ENCODE peak calls at places on chromosomes 7 and 10, in ten cellular contexts. F is DND-41, J is fibroblast of lung, N is uterus, O is PC-3, Y is right atrium auricular region, U is adrenal gland, B is cardiac muscle cell, L is heart right ventricle, G is psoas muscle. P is an unnamed sample.
A peak's percentile ranks its signal among the peaks of the same experiment; 100 is the strongest.

GRCh38 chr10:48609441-48609840 is 4.6 kb upstream of the ARHGAP22 start:
- DNase-seq in F (no peak), J (no peak), N (no peak), O (no peak), Y (no peak), U (no peak), B (no peak), L (no peak), G (no peak), P (no peak)

GRCh38 chr7:109696723-109697122 is 1127.0 kb downstream of the DNAJB9 start:
- DNase-seq in F (no peak), J (no peak), N (no peak), O (peak; percentile 6), Y (no peak), U (no peak), B (no peak), L (no peak), G (no peak), P (no peak)

GRCh38 chr7:132930881-132931280 is 151.0 kb downstream of the CHCHD3 start:
- DNase-seq in F (no peak), J (peak; percentile 24), N (no peak), O (peak; percentile 17), Y (no peak), U (no peak), B (peak; percentile 8), L (no peak), G (no peak), P (no peak)

GRCh38 chr10:75276029-75276872 is 40.5 kb upstream of the COMTD1 start:
- DNase-seq in F (no peak), J (no peak), N (no peak), O (no peak), Y (no peak), U (no peak), B (no peak), L (peak; percentile 30), G (no peak), P (no peak)

GRCh38 chr7:135558337-135558767 is 635 bp downstream of the NUP205 start:
- DNase-seq in F (peak; percentile 78), J (peak; percentile 56), N (peak; percentile 33), O (peak; percentile 75), Y (peak; percentile 71), U (peak; percentile 50), B (peak; percentile 65), L (peak; percentile 23), G (peak; percentile 43), P (peak; percentile 34)

GRCh38 chr10:31961264-31961663 is 32.6 kb upstream of the ARHGAP12 start:
- DNase-seq in F (peak; percentile 20), J (no peak), N (no peak), O (peak; percentile 49), Y (no peak), U (no peak), B (no peak), L (no peak), G (no peak), P (no peak)

GRCh38 chr7:50671397-50671796 is 106.2 kb upstream of the DDC start:
- DNase-seq in F (no peak), J (no peak), N (no peak), O (no peak), Y (no peak), U (no peak), B (no peak), L (no peak), G (no peak), P (no peak)

GRCh38 chr7:94400643-94401042 is 5.9 kb downstream of the COL1A2 start:
- DNase-seq in F (no peak), J (no peak), N (no peak), O (peak; percentile 51), Y (no peak), U (no peak), B (no peak), L (no peak), G (no peak), P (no peak)

GRCh38 chr10:132292972-132293415 is 14.8 kb downstream of the STK32C start:
- DNase-seq in F (no peak), J (no peak), N (no peak), O (no peak), Y (no peak), U (no peak), B (no peak), L (no peak), G (peak; percentile 17), P (no peak)

DNA sequence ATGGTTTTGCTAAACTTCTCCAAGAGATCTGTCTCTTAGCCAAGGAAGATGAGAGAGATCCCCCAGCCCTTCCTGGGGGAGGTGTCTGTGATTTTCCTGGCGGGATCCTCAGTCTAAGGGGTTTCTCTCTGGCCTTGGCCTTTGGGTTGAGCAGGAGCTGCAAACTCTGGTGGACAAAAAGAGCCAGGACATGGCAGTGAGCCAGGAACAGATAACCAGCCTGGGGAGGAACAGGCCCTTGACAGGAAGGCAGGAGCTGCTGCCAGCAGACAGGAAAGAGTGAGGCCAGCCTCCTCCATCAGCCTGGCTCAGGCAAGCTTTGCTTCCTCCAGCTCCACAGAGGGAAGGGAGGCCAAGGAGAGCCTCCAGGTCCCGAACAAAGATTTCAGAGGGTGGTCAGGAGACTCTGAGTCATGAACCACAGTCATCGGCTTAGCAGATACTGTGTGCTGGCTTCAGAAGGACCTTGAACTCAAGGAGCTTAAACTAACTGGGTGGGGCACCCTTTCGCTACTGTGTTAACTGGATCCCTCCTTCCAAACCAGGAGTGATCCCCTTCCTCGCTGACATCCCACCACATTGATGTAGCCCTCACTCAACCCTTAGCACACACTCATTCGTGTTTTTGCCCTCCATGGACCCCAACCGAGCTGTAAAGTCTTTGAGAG is 34.7 kb downstream of the DDIT4 start:
- DNase-seq in F (peak; percentile 49), J (peak; percentile 92), N (peak; percentile 66), O (peak; percentile 65), Y (peak; percentile 83), U (peak; percentile 86), B (peak; percentile 64), L (peak; percentile 67), G (peak; percentile 59), P (no peak)
- TF ChIP-seq CTCF in F (no peak), J (no peak), N (no peak), O (no peak), Y (no peak), U (peak; percentile 25), B (no peak), L (peak; percentile 6), G (no peak), P (no peak)

GRCh38 chr10:15784237-15784636 is 64.5 kb upstream of the ITGA8 start:
- DNase-seq in F (no peak), J (no peak), N (no peak), O (peak; percentile 35), Y (no peak), U (no peak), B (no peak), L (no peak), G (no peak), P (no peak)
- H3K4me1 ChIP-seq in F (no peaks in the 10 kb centered on the region), J (no peaks in the 10 kb centered on the region), N (peaks cover 4% of the 10 kb centered on the region), O (peaks cover 27% of the 10 kb centered on the region), Y (no peaks in the 10 kb centered on the region), U (no peaks in the 10 kb centered on the region), B (no peaks in the 10 kb centered on the region), L (peaks cover 10% of the 10 kb centered on the region), G (peaks cover 5% of the 10 kb centered on the region), P (peaks cover 13% of the 10 kb centered on the region)

DNA sequence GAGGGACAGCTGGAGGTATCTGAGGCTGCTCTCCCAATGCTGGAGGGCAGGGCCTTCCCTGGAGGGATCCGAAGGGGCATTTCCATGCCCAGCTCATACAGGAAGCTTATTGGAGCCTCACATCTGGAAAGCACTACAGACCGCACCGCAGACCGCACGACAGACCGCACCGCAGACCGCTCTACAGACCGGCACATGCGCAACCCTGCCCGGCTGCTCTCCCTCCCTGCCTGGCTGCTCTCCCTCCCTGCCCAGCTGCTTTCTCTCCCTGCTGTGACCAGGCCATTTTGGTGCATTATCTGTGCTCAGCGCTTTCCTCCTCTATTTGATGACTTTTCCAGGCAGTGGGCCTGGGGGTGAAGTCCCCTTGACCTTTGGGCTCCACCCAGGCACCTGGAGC is 39.6 kb upstream of the EN2 start:
- DNase-seq in F (no peak), J (no peak), N (no peak), O (no peak), Y (no peak), U (no peak), B (no peak), L (no peak), G (no peak), P (no peak)
- H3K27me3 ChIP-seq in F (peaks cover 4% of the 10 kb centered on the region), J (no peaks in the 10 kb centered on the region), N (no peaks in the 10 kb centered on the region), O (peaks cover 64% of the 10 kb centered on the region), Y (no peaks in the 10 kb centered on the region), U (no peaks in the 10 kb centered on the region), B (peaks cover 51% of the 10 kb centered on the region), L (peaks cover 52% of the 10 kb centered on the region), G (peaks cover 32% of the 10 kb centered on the region), P (peaks cover 80% of the 10 kb centered on the region)

GRCh38 chr10:102394079-102394800 is 1.3 kb upstream of the NFKB2 start:
- DNase-seq in F (peak; percentile 90), J (peak; percentile 90), N (peak; percentile 92), O (peak; percentile 87), Y (peak; percentile 97), U (peak; percentile 96), B (peak; percentile 96), L (peak; percentile 95), G (peak; percentile 95), P (peak; percentile 95)
- TF ChIP-seq CTCF in F (peak; percentile 0), J (no peak), N (peak; percentile 99), O (peak; percentile 7), Y (peak; percentile 51), U (peak; percentile 97), B (no peak), L (no peak), G (no peak), P (peak; percentile 46)

GRCh38 chr10:103202319-103202718 is 9.2 kb upstream of the NT5C2 start:
- DNase-seq in F (no peak), J (no peak), N (no peak), O (no peak), Y (no peak), U (no peak), B (no peak), L (no peak), G (no peak), P (no peak)

GRCh38 chr10:103197177-103197576 is 4.1 kb upstream of the NT5C2 start:
- DNase-seq in F (no peak), J (peak; percentile 57), N (no peak), O (peak; percentile 37), Y (peak; percentile 72), U (peak; percentile 85), B (no peak), L (peak; percentile 29), G (peak; percentile 53), P (peak; percentile 41)

GRCh38 chr10:103197891-103198290 is 4.8 kb upstream of the NT5C2 start:
- DNase-seq in F (no peak), J (no peak), N (no peak), O (no peak), Y (no peak), U (no peak), B (no peak), L (no peak), G (no peak), P (no peak)

GRCh38 chr10:103199498-103199897 is 6.4 kb upstream of the NT5C2 start:
- DNase-seq in F (no peak), J (no peak), N (no peak), O (no peak), Y (no peak), U (no peak), B (no peak), L (no peak), G (no peak), P (no peak)

DNA sequence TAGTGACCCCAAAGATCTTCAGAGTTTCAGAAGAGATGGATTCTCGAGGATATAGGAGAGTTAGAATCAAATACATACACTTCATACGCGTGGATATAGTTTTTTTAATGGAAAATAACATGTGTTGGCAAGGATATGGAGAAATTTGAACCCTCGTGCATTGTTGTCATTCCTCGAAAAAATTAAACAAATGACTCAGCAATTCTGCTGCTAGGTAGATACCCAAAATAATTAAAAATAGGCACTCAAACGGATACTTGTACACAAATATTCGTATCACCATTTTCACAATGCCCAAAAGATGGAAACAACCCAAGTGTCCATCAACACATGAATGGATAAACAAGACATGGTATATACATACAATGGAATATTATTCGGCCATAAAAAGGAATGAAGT is 5.6 kb upstream of the NT5C2 start:
- DNase-seq in F (no peak), J (no peak), N (no peak), O (peak; percentile 2), Y (no peak), U (no peak), B (no peak), L (no peak), G (no peak), P (no peak)
- H3K4me1 ChIP-seq in F (peaks cover 3% of the 10 kb centered on the region), J (peaks cover 4% of the 10 kb centered on the region), N (no peaks in the 10 kb centered on the region), O (peaks cover 19% of the 10 kb centered on the region), Y (no peaks in the 10 kb centered on the region), U (peaks cover 28% of the 10 kb centered on the region), B (peaks cover 4% of the 10 kb centered on the region), L (peaks cover 33% of the 10 kb centered on the region), G (no peaks in the 10 kb centered on the region), P (peaks cover 34% of the 10 kb centered on the region)